ENCODE peak calls at places on chromosomes 13 and 19, in five cellular contexts. Y is fibroblast of lung, P is NCI-H1436, Z is GM23248, V is HuH-7.5. M is an unnamed sample.

GRCh38 chr13:113588394-113589111 is 4.0 kb downstream of the TFDP1 start:
- DNase-seq in Y (no peak), P (no peak), Z (no peak), V (no peak), M (no peak)

GRCh38 chr13:44048326-44048725 is 168.6 kb downstream of the LACC1 start:
- DNase-seq in Y (no peak), P (no peak), Z (no peak), V (no peak), M (no peak)

GRCh38 chr19:18698321-18699167 is 15.1 kb downstream of the CRTC1 start:
- DNase-seq in Y (no peak), P (no peak), Z (no peak), V (no peak), M (peak)

GRCh38 chr13:38103851-38104250 is 234.3 kb upstream of the TRPC4 start:
- DNase-seq in Y (peak), P (no peak), Z (peak), V (no peak), M (no peak)

GRCh38 chr19:5254543-5254942 is 86.1 kb downstream of the PTPRS start:
- DNase-seq in Y (no peak), P (no peak), Z (no peak), V (no peak), M (no peak)

GRCh38 chr19:47512183-47512947 is 2.5 kb downstream of the NAPA start:
- DNase-seq in Y (peak), P (no peak), Z (peak), V (no peak), M (no peak)

GRCh38 chr19:42343344-42344110 is 18.1 kb downstream of the MEGF8 start:
- DNase-seq in Y (no peak), P (no peak), Z (no peak), V (no peak), M (no peak)

GRCh38 chr19:35228177-35228930 is at the start of gene FAM187B:
- DNase-seq in Y (no peak), P (no peak), Z (no peak), V (no peak), M (no peak)

GRCh38 chr13:49374585-49375290 is 69.1 kb downstream of the CAB39L start:
- DNase-seq in Y (peak), P (no peak), Z (peak), V (no peak), M (no peak)

GRCh38 chr13:99847318-99847750 is 124.2 kb downstream of the ZIC5 start:
- DNase-seq in Y (no peak), P (no peak), Z (no peak), V (no peak), M (peak)

GRCh38 chr19:21833733-21834132 is 2.2 kb downstream of the ZNF43 start:
- DNase-seq in Y (no peak), P (no peak), Z (no peak), V (no peak), M (no peak)

GRCh38 chr13:67630640-67631039 is 400.5 kb upstream of the PCDH9 start:
- DNase-seq in Y (no peak), P (no peak), Z (no peak), V (no peak), M (no peak)

GRCh38 chr13:59472134-59472533 is 691.6 kb downstream of the DIAPH3 start:
- DNase-seq in Y (peak), P (no peak), Z (no peak), V (no peak), M (no peak)

GRCh38 chr13:111313911-111314425 is 6.5 kb upstream of the TEX29 start:
- DNase-seq in Y (no peak), P (no peak), Z (no peak), V (no peak), M (no peak)

GRCh38 chr13:66154981-66155380 is 1075.2 kb downstream of the PCDH9 start:
- DNase-seq in Y (peak), P (no peak), Z (no peak), V (no peak), M (no peak)

GRCh38 chr19:32397736-32398135 is 7.8 kb upstream of the DPY19L3 start:
- DNase-seq in Y (peak), P (no peak), Z (peak), V (no peak), M (no peak)

GRCh38 chr13:29543230-29544215 is 52.0 kb downstream of the SLC7A1 start:
- DNase-seq in Y (peak), P (no peak), Z (peak), V (no peak), M (no peak)

GRCh38 chr19:51352783-51353360 is 10.9 kb upstream of the VSIG10L start:
- DNase-seq in Y (no peak), P (no peak), Z (no peak), V (no peak), M (no peak)

GRCh38 chr13:27425151-27425917 is 915 bp downstream of the GTF3A start:
- DNase-seq in Y (peak), P (no peak), Z (peak), V (no peak), M (no peak)

GRCh38 chr13:24272452-24273161 is 36.8 kb upstream of the C1QTNF9 start:
- DNase-seq in Y (peak), P (no peak), Z (no peak), V (no peak), M (no peak)

GRCh38 chr13:108213946-108214345 is 1.4 kb downstream of the LIG4 start:
- DNase-seq in Y (peak), P (peak), Z (peak), V (no peak), M (peak)

GRCh38 chr13:61255035-61255796 is 160.4 kb downstream of the PCDH20 start:
- DNase-seq in Y (peak), P (no peak), Z (no peak), V (no peak), M (no peak)

GRCh38 chr19:821976-822773 is 420 bp upstream of the PLPPR3 start:
- DNase-seq in Y (no peak), P (no peak), Z (no peak), V (no peak), M (no peak)

GRCh38 chr13:20400774-20401173 is 124.9 kb downstream of the CRYL1 start:
- DNase-seq in Y (peak), P (no peak), Z (peak), V (no peak), M (no peak)

GRCh38 chr19:42628411-42629135 is 33.8 kb upstream of the CEACAM8 start:
- DNase-seq in Y (no peak), P (no peak), Z (peak), V (no peak), M (no peak)

GRCh38 chr13:37645181-37645580 is 46.6 kb upstream of the POSTN start:
- DNase-seq in Y (no peak), P (no peak), Z (no peak), V (no peak), M (no peak)

GRCh38 chr19:4064073-4064550 is 2.6 kb downstream of the ZBTB7A start:
- DNase-seq in Y (peak), P (no peak), Z (peak), V (no peak), M (no peak)

GRCh38 chr19:4140237-4140711 is 13.2 kb upstream of the CREB3L3 start:
- DNase-seq in Y (peak), P (peak), Z (peak), V (peak), M (peak)

GRCh38 chr19:3210347-3211017 is 14.0 kb upstream of the CELF5 start:
- DNase-seq in Y (no peak), P (peak), Z (peak), V (peak), M (no peak)

GRCh38 chr13:46195017-46195416 is 13.0 kb upstream of the LCP1 start:
- DNase-seq in Y (no peak), P (no peak), Z (no peak), V (no peak), M (no peak)

GRCh38 chr13:98504371-98504963 is 72.4 kb downstream of the STK24 start:
- DNase-seq in Y (no peak), P (no peak), Z (no peak), V (no peak), M (no peak)

GRCh38 chr19:47541507-47541906 is 26.6 kb upstream of the NAPA start:
- DNase-seq in Y (no peak), P (no peak), Z (no peak), V (no peak), M (no peak)

GRCh38 chr13:24053505-24054251 is 106.8 kb upstream of the SPATA13 start:
- DNase-seq in Y (peak), P (peak), Z (peak), V (peak), M (no peak)

GRCh38 chr13:79346300-79346914 is 59.6 kb downstream of the RBM26 start:
- DNase-seq in Y (peak), P (no peak), Z (no peak), V (no peak), M (no peak)

GRCh38 chr19:30718728-30719127 is 346.5 kb downstream of the ZNF536 start:
- DNase-seq in Y (no peak), P (no peak), Z (no peak), V (no peak), M (no peak)

GRCh38 chr19:30857388-30857787 is 485.2 kb downstream of the ZNF536 start:
- DNase-seq in Y (no peak), P (no peak), Z (no peak), V (no peak), M (no peak)

GRCh38 chr13:45873491-45874360 is 22.2 kb upstream of the SIAH3 start:
- DNase-seq in Y (peak), P (no peak), Z (peak), V (no peak), M (no peak)

GRCh38 chr13:106349080-106349841 is 186.2 kb downstream of the EFNB2 start:
- DNase-seq in Y (peak), P (peak), Z (no peak), V (no peak), M (peak)

M was measured in NCI-H774.